ENCODE peak calls at places on chromosomes 6 and 20, in nine cellular contexts. C is keratinocyte; G is psoas muscle; X is neural progenitor cell; Q is kidney; N is caudate nucleus; P is effector memory CD4-positive, alpha-beta T cell; L is CD8-positive, alpha-beta T cell; S is right cardiac atrium. A is an unnamed sample.

GRCh38 chr6:74967821-74968220 is 238.0 kb downstream of the COL12A1 start:
- DNase-seq in C (no peak), G (no peak), X (no peak), Q (no peak), N (no peak), P (no peak), L (no peak), S (no peak), A (no peak)

GRCh38 chr6:5506575-5506974 is 245.3 kb downstream of the FARS2 start:
- DNase-seq in C (no peak), G (no peak), X (no peak), Q (no peak), N (no peak), P (no peak), L (no peak), S (no peak), A (no peak)

GRCh38 chr6:83411731-83412130 is 19.1 kb downstream of the ME1 start:
- DNase-seq in C (no peak), G (no peak), X (no peak), Q (no peak), N (no peak), P (no peak), L (no peak), S (no peak), A (no peak)

GRCh38 chr20:2236266-2236665 is 59.5 kb upstream of the TGM3 start:
- DNase-seq in C (peak), G (no peak), X (no peak), Q (no peak), N (no peak), P (no peak), L (no peak), S (no peak), A (no peak)

GRCh38 chr6:113385020-113385431 is 472.1 kb upstream of the MARCKS start:
- DNase-seq in C (no peak), G (no peak), X (no peak), Q (no peak), N (no peak), P (no peak), L (no peak), S (no peak), A (no peak)

GRCh38 chr20:37486186-37486999 is 34.7 kb upstream of the NNAT start:
- DNase-seq in C (no peak), G (no peak), X (no peak), Q (no peak), N (no peak), P (no peak), L (no peak), S (no peak), A (no peak)

GRCh38 chr6:54135665-54136370 is 24.6 kb downstream of the MLIP start:
- DNase-seq in C (no peak), G (no peak), X (no peak), Q (no peak), N (no peak), P (no peak), L (no peak), S (no peak), A (no peak)

GRCh38 chr6:41073203-41073967 is 611 bp downstream of the NFYA start:
- DNase-seq in C (no peak), G (peak), X (peak), Q (peak), N (peak), P (peak), L (peak), S (peak), A (peak)

GRCh38 chr6:26613717-26614683 is 17.2 kb downstream of the ABT1 start:
- DNase-seq in C (no peak), G (no peak), X (peak), Q (peak), N (no peak), P (no peak), L (no peak), S (peak), A (no peak)

GRCh38 chr20:51500311-51500710 is 42.2 kb downstream of the NFATC2 start:
- DNase-seq in C (no peak), G (no peak), X (no peak), Q (no peak), N (peak), P (peak), L (no peak), S (no peak), A (no peak)

GRCh38 chr6:2485116-2485515 is 239.7 kb upstream of the GMDS start:
- DNase-seq in C (no peak), G (no peak), X (no peak), Q (no peak), N (no peak), P (no peak), L (no peak), S (peak), A (peak)

GRCh38 chr6:105389543-105389942 is 13.3 kb downstream of the PREP start:
- DNase-seq in C (no peak), G (no peak), X (peak), Q (no peak), N (no peak), P (no peak), L (no peak), S (no peak), A (no peak)

GRCh38 chr6:116402108-116402507 is 31.4 kb downstream of the DSE start:
- DNase-seq in C (no peak), G (no peak), X (no peak), Q (no peak), N (no peak), P (no peak), L (no peak), S (no peak), A (no peak)

GRCh38 chr20:50188879-50189680 is 1.6 kb upstream of the CEBPB start:
- DNase-seq in C (no peak), G (peak), X (no peak), Q (no peak), N (no peak), P (no peak), L (no peak), S (peak), A (no peak)

GRCh38 chr6:129281173-129281796 is 398.3 kb downstream of the LAMA2 start:
- DNase-seq in C (no peak), G (no peak), X (no peak), Q (no peak), N (no peak), P (no peak), L (no peak), S (no peak), A (no peak)

GRCh38 chr6:53210821-53211220 is 62.2 kb upstream of the GCM1 start:
- DNase-seq in C (no peak), G (no peak), X (no peak), Q (no peak), N (no peak), P (no peak), L (no peak), S (no peak), A (no peak)

GRCh38 chr6:154958469-154958868 is 36.6 kb upstream of the TIAM2 start:
- DNase-seq in C (no peak), G (no peak), X (no peak), Q (no peak), N (no peak), P (no peak), L (no peak), S (no peak), A (no peak)

GRCh38 chr20:35954907-35955251 is 577 bp upstream of the SCAND1 start:
- DNase-seq in C (no peak), G (no peak), X (no peak), Q (no peak), N (no peak), P (no peak), L (peak), S (no peak), A (no peak)
- H3K27ac ChIP-seq in C (peak), G (peak), X (no peak), Q (peak), N (peak), P (peak), L (peak), S (peak), A (peak)

GRCh38 chr20:34300809-34301586 is 2.2 kb downstream of the AHCY start:
- DNase-seq in C (no peak), G (no peak), X (no peak), Q (no peak), N (no peak), P (no peak), L (no peak), S (no peak), A (no peak)
- H3K27ac ChIP-seq in C (no peak), G (no peak), X (no peak), Q (no peak), N (no peak), P (no peak), L (no peak), S (peak), A (no peak)

DNA sequence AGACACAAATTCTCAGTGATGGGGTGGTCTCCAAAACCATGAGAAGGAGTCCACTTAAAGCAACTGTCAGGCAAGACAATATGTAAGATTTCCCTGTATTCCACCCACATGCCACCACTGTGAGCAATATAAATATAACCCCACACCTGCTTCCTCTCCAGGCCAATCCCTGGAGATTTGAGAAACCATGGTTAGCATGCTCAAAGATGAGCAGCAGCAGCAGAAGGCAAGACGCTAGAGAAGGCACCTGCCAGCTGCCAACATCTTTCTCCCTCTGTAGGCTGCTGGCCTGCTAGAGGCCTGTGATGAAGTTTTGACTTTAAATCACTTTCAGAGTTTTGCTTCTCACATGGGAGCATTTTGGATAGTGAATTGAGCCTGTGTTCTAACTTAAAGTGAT is 7.9 kb upstream of the SOD2 start:
- DNase-seq in C (no peak), G (no peak), X (no peak), Q (no peak), N (no peak), P (no peak), L (no peak), S (no peak), A (no peak)
- H3K27ac ChIP-seq in C (peak), G (peak), X (no peak), Q (peak), N (no peak), P (no peak), L (no peak), S (peak), A (no peak)

GRCh38 chr6:30703011-30703410 is 12.2 kb upstream of the NRM start:
- DNase-seq in C (no peak), G (no peak), X (no peak), Q (peak), N (no peak), P (no peak), L (no peak), S (peak), A (no peak)
- H3K27ac ChIP-seq in C (no peak), G (no peak), X (no peak), Q (no peak), N (no peak), P (no peak), L (no peak), S (no peak), A (no peak)

GRCh38 chr20:12056836-12057235 is 139.1 kb downstream of the BTBD3 start:
- DNase-seq in C (no peak), G (no peak), X (peak), Q (no peak), N (no peak), P (no peak), L (no peak), S (no peak), A (no peak)

GRCh38 chr20:12053348-12053747 is 135.7 kb downstream of the BTBD3 start:
- DNase-seq in C (peak), G (no peak), X (no peak), Q (no peak), N (no peak), P (no peak), L (no peak), S (no peak), A (no peak)

GRCh38 chr20:12057778-12058177 is 140.1 kb downstream of the BTBD3 start:
- DNase-seq in C (no peak), G (no peak), X (peak), Q (no peak), N (no peak), P (no peak), L (no peak), S (no peak), A (no peak)

GRCh38 chr20:12051206-12052163 is 133.8 kb downstream of the BTBD3 start:
- DNase-seq in C (no peak), G (no peak), X (no peak), Q (no peak), N (no peak), P (no peak), L (no peak), S (no peak), A (no peak)

DNA sequence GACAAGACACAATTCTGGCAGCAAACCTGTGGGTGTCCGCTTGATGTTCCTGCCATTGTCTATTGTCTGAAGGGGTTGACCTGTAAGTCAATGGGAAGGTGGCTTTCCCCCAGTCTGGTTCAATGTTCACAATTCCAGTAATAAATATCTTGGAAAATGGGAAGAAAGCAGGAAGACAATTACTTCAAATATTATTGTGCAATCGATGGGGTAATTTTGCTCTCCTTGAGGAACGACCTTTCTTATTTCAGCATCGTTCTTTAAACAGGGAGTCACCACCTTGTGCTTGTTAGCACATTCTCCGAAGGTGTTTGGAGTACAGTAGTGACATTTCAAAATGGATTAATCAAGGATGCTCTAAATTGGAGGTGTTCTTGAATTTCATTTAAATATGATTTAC is 136.9 kb downstream of the BTBD3 start:
- DNase-seq in C (no peak), G (no peak), X (no peak), Q (no peak), N (no peak), P (no peak), L (no peak), S (no peak), A (no peak)
- H3K27ac ChIP-seq in C (no peak), G (no peak), X (no peak), Q (no peak), N (no peak), P (no peak), L (no peak), S (no peak), A (no peak)

GRCh38 chr20:19283503-19283902 is 71.1 kb downstream of the SLC24A3 start:
- DNase-seq in C (no peak), G (no peak), X (no peak), Q (no peak), N (no peak), P (no peak), L (no peak), S (no peak), A (no peak)

GRCh38 chr20:19285424-19285823 is 73.0 kb downstream of the SLC24A3 start:
- DNase-seq in C (no peak), G (no peak), X (no peak), Q (no peak), N (no peak), P (no peak), L (no peak), S (no peak), A (no peak)

GRCh38 chr20:19288061-19288460 is 75.6 kb downstream of the SLC24A3 start:
- DNase-seq in C (no peak), G (no peak), X (no peak), Q (no peak), N (no peak), P (no peak), L (no peak), S (no peak), A (no peak)

GRCh38 chr20:19288636-19289035 is 76.2 kb downstream of the SLC24A3 start:
- DNase-seq in C (no peak), G (no peak), X (no peak), Q (no peak), N (no peak), P (no peak), L (no peak), S (no peak), A (no peak)

DNA sequence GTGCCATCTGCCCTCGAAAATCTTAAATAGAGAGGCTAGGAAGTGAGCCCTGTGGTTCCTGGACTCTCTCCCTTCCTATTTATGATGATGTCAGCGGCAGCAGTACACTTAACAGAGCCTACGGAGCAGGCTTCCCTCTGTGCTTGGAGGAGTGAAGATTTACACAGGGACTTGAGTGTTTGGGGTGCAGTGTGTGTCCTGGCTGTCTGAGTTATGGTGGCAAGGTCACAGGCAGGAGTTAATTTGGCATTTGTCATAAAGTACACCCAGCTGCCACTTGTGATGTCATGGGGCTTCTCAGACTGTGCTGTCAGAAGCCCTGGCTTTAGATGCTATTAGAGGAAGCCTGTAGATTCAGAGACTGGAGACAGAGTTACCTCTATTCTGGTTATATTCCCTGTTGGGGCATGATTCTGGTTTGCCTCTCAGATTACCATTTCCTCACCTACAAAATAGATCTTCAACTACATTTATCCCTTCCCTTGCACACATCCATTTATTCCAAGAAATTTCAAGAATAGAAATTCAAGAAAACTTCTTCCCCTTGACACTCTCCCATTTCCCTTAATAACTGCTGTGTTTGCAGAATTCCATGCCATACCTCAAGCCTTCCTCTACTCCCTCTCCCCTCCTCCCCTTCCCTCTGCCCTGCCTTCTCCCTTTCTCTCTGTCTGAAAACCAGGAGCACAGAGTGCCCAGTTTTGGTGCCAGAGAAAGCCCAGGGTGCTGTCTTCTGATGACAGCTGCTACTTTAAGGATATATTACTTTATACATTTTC is 72.1 kb downstream of the SLC24A3 start:
- DNase-seq in C (no peak), G (no peak), X (no peak), Q (no peak), N (no peak), P (no peak), L (no peak), S (no peak), A (no peak)
- H3K27ac ChIP-seq in C (no peak), G (peak), X (no peak), Q (no peak), N (no peak), P (no peak), L (no peak), S (no peak), A (no peak)

GRCh38 chr20:31664696-31665354 is 27.1 kb downstream of the COX4I2 start:
- DNase-seq in C (no peak), G (no peak), X (no peak), Q (no peak), N (no peak), P (no peak), L (no peak), S (peak), A (no peak)
- H3K27ac ChIP-seq in C (no peak), G (peak), X (no peak), Q (peak), N (peak), P (peak), L (no peak), S (peak), A (peak)

GRCh38 chr6:17894191-17894590 is 93.2 kb downstream of the KIF13A start:
- DNase-seq in C (no peak), G (no peak), X (no peak), Q (no peak), N (no peak), P (no peak), L (no peak), S (no peak), A (no peak)

GRCh38 chr6:17886891-17887290 is 100.5 kb downstream of the KIF13A start:
- DNase-seq in C (no peak), G (no peak), X (no peak), Q (no peak), N (no peak), P (no peak), L (no peak), S (no peak), A (no peak)

GRCh38 chr6:17892097-17892686 is 95.2 kb downstream of the KIF13A start:
- DNase-seq in C (no peak), G (no peak), X (no peak), Q (no peak), N (no peak), P (no peak), L (no peak), S (no peak), A (no peak)

GRCh38 chr6:17885889-17886576 is 101.4 kb downstream of the KIF13A start:
- DNase-seq in C (no peak), G (no peak), X (no peak), Q (no peak), N (no peak), P (no peak), L (no peak), S (no peak), A (no peak)

DNA sequence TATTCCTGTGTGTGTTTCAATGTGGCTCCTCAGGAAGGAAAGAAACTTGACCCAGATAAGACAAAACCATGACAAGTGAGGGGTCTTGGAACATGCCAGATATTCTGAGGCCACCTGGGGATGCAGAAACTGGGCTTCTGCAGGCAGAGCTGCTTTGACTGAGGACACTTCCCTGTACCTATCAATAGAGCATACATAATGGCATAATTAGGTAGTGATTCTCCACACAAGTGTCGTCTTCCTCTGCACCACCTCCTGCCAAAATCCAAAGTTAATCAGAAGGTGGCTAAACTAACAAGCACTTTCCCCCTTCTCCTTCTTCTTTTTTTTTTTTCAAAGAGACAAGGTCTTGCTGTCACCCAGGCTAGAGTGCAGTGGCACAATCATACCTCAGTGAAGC is 97.1 kb downstream of the KIF13A start:
- DNase-seq in C (no peak), G (no peak), X (no peak), Q (no peak), N (no peak), P (no peak), L (no peak), S (no peak), A (no peak)
- H3K27ac ChIP-seq in C (no peak), G (peak), X (no peak), Q (no peak), N (no peak), P (no peak), L (no peak), S (no peak), A (no peak)

GRCh38 chr20:45981261-45981660 is 9.3 kb upstream of the ZNF335 start:
- DNase-seq in C (no peak), G (no peak), X (no peak), Q (peak), N (no peak), P (no peak), L (no peak), S (no peak), A (no peak)

GRCh38 chr20:45987108-45987780 is 15.2 kb upstream of the ZNF335 start:
- DNase-seq in C (no peak), G (peak), X (peak), Q (peak), N (peak), P (peak), L (peak), S (peak), A (peak)

GRCh38 chr20:45985573-45985972 is 13.6 kb upstream of the ZNF335 start:
- DNase-seq in C (no peak), G (no peak), X (no peak), Q (peak), N (no peak), P (no peak), L (no peak), S (no peak), A (no peak)

DNA sequence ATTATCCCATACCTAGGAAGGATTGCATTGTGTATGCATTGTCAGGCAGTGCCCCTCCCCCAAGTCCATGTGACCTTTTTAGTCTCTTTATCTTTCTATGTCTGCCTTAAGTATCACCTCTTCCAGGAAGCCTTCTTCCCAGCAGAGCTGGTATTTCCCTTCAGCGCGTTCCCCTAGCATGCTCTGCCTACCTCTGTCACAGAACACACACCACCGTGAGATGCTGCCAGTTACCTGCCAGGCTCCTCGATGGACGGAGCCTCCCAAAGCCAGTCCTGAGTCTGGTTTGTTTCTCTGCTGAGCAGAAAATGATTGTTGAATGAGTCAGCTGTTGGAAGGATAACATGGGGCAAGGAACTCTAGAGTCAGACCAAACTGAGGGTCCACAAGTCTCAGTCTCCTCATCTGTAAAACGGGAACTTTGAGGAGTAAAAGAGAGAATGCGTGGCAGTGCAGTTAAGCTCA is 11.3 kb upstream of the ZNF335 start:
- DNase-seq in C (no peak), G (no peak), X (no peak), Q (peak), N (no peak), P (no peak), L (no peak), S (no peak), A (no peak)
- H3K27ac ChIP-seq in C (no peak), G (no peak), X (no peak), Q (no peak), N (no peak), P (no peak), L (no peak), S (no peak), A (no peak)